ENCODE peak calls at places on chromosomes 6 and 20, in four cellular contexts. J is lower lobe of right lung; P is CD4-positive, CD25-positive, alpha-beta regulatory T cell; K is heart left ventricle. D is an unnamed sample. For H3K36me3, the result is how much of the 10 kb centered on the place peaks cover.

GRCh38 chr20:43844778-43845614 is 69.7 kb upstream of the TOX2 start:
- ATAC-seq in J (peak), P (no peak), K (peak), D (no peak)

GRCh38 chr6:134768936-134769335 is 181.0 kb downstream of the ALDH8A1 start:
- ATAC-seq in J (no peak), P (no peak), K (no peak), D (no peak)

GRCh38 chr6:119671105-119671504 is 321.5 kb upstream of the MAN1A1 start:
- ATAC-seq in J (no peak), P (no peak), K (no peak), D (no peak)

GRCh38 chr20:37519508-37520416 is 1.3 kb upstream of the NNAT start:
- ATAC-seq in J (no peak), P (no peak), K (peak), D (peak)

GRCh38 chr20:48802216-48802615 is 25.6 kb downstream of the PREX1 start:
- ATAC-seq in J (no peak), P (no peak), K (no peak), D (no peak)

GRCh38 chr6:39791311-39791710 is 865 bp upstream of the DAAM2 start:
- ATAC-seq in J (peak), P (no peak), K (peak), D (no peak)

GRCh38 chr6:37192669-37193068 is 22.7 kb downstream of the PIM1 start:
- ATAC-seq in J (no peak), P (no peak), K (no peak), D (no peak)

GRCh38 chr6:9399916-9400315 is 964.6 kb upstream of the SLC35B3 start:
- ATAC-seq in J (no peak), P (no peak), K (no peak), D (no peak)

GRCh38 chr6:90049295-90049694 is 155.0 kb downstream of the GJA10 start:
- ATAC-seq in J (no peak), P (no peak), K (no peak), D (no peak)

GRCh38 chr6:97019315-97019714 is 94.8 kb downstream of the KLHL32 start:
- ATAC-seq in J (no peak), P (no peak), K (no peak), D (no peak)

GRCh38 chr20:12928755-12929401 is 79.9 kb upstream of the SPTLC3 start:
- ATAC-seq in J (no peak), P (no peak), K (peak), D (no peak)

GRCh38 chr6:28910901-28911680 is 12.7 kb downstream of the TRIM27 start:
- ATAC-seq in J (no peak), P (no peak), K (no peak), D (no peak)

GRCh38 chr6:117955684-117956083 is 48.6 kb downstream of the SLC35F1 start:
- ATAC-seq in J (no peak), P (no peak), K (no peak), D (no peak)

GRCh38 chr6:95545691-95546090 is 31.6 kb upstream of the MANEA start:
- ATAC-seq in J (no peak), P (no peak), K (peak), D (peak)

GRCh38 chr6:39073471-39074355 is 25.1 kb downstream of the GLP1R start:
- ATAC-seq in J (no peak), P (no peak), K (no peak), D (no peak)

GRCh38 chr20:57589728-57590484 is 29.0 kb downstream of the PCK1 start:
- ATAC-seq in J (no peak), P (no peak), K (no peak), D (no peak)

GRCh38 chr20:19794941-19795340 is 36.9 kb downstream of the RIN2 start:
- ATAC-seq in J (no peak), P (no peak), K (peak), D (no peak)

GRCh38 chr20:56552911-56553629 is 20.0 kb downstream of the FAM209B start:
- ATAC-seq in J (no peak), P (no peak), K (no peak), D (no peak)

GRCh38 chr6:50030777-50031562 is 9.2 kb upstream of the DEFB110 start:
- ATAC-seq in J (no peak), P (no peak), K (no peak), D (no peak)

GRCh38 chr6:2396856-2397640 is 151.6 kb upstream of the GMDS start:
- ATAC-seq in J (no peak), P (no peak), K (no peak), D (no peak)
- H3K4me3 ChIP-seq in J (no peak), P (no peak), K (no peak), D (no peak)

DNA sequence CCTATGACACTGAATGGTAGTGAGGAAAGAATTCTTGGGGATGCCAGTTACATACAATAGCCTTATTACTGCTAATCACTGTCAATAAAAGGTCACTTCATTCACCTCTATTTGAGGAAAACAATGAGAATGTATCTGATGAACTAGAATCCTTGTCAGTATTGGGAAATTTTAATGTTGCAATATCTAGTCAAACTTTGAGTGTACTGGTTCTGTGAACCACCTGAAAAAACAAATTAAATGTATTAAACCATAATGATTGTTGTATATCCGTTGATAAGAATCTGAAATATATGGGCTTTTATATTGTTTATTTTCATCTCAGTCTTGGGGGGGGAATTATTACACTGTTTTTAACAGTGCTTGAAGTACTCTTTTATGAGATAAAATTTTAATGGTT is 10.6 kb downstream of the TAF11 start:
- ATAC-seq in J (no peak), P (no peak), K (no peak), D (no peak)
- H3K36me3 ChIP-seq in J (half or more), P (half or more), K (half or more), D (under half)

GRCh38 chr20:64076061-64076997 is 3.0 kb downstream of the RGS19 start:
- ATAC-seq in J (no peak), P (no peak), K (no peak), D (no peak)
- H3K4me3 ChIP-seq in J (peak), P (no peak), K (no peak), D (no peak)

DNA sequence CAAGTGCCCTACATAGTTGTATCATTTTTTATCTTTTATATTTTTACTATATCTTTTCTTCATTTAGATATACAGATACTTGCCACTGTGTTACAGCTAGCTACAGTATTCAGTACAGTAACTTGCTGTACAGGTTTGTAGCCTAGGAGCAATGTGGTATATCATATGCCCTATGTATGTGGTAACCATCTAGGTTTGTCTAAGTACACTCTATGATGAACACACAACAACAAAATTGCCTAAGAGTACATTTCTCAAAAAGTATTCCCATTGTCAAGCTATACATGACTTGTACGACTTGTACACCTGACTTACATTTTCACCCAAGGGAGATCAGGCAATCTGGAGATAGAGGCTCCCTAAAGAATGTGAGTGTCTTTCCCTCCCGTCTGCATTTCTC is 8.2 kb downstream of the ELOVL5 start:
- ATAC-seq in J (no peak), P (no peak), K (no peak), D (no peak)
- H3K36me3 ChIP-seq in J (under half), P (under half), K (under half), D (under half)

DNA sequence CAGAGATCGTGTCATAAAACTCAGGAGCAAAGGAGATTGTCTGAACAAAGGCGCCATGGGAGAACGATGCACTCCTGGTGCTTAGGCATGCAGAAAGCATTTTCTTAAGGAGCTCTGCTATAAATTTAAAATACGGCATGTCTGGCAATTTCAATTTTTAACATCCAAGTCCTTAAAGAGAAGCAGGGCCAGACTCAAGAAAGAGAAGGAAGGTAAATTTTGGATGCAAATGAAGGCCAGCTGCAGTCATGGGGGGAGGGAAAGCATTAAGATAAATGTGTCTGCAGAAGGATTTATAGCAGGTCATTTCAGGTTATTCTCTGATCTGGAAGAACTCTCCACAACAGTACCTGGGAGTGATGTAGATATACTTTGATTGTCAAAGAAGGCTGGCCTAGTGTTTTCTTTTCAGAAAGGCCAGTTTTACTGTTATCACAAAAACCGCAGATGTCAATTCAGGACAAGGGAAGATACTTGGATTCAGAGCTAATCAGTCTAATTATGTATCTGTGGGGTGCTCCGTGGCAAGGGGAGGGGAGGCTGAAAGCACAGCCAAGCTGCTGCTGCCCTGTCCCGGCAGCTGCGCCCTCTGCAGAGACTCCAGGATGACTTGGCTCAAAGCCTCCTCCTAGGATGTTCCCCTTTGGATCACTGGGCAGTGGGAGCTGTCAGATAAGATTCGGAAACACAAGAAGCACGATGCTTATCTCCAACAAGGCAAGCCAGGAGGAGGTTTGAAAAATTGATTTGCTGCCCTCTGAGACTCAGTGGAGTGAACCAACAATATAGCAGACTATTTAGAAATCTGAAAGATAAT is 776.7 kb downstream of the C6orf118 start:
- ATAC-seq in J (no peak), P (no peak), K (peak), D (no peak)
- H3K4me3 ChIP-seq in J (no peak), P (no peak), K (no peak), D (no peak)

GRCh38 chr6:17672064-17672718 is 34.5 kb downstream of the NUP153 start:
- ATAC-seq in J (no peak), P (no peak), K (no peak), D (no peak)

GRCh38 chr6:17677602-17678001 is 29.1 kb downstream of the NUP153 start:
- ATAC-seq in J (peak), P (no peak), K (no peak), D (no peak)

GRCh38 chr6:17673543-17674254 is 33.0 kb downstream of the NUP153 start:
- ATAC-seq in J (no peak), P (peak), K (no peak), D (no peak)
- H3K36me3 ChIP-seq in J (half or more), P (half or more), K (half or more), D (under half)

GRCh38 chr6:35728663-35729348 is 8.0 kb upstream of the ARMC12 start:
- ATAC-seq in J (peak), P (no peak), K (peak), D (no peak)

GRCh38 chr6:35729349-35729678 is 7.5 kb upstream of the ARMC12 start:
- ATAC-seq in J (no peak), P (no peak), K (no peak), D (no peak)

GRCh38 chr6:35725721-35726438 is 11.0 kb upstream of the ARMC12 start:
- ATAC-seq in J (peak), P (no peak), K (peak), D (peak)

GRCh38 chr6:35727935-35728662 is 8.7 kb upstream of the ARMC12 start:
- ATAC-seq in J (peak), P (peak), K (peak), D (peak)

GRCh38 chr6:35727206-35727934 is 9.5 kb upstream of the ARMC12 start:
- ATAC-seq in J (peak), P (peak), K (peak), D (peak)
- H3K4me3 ChIP-seq in J (peak), P (peak), K (peak), D (peak)

D was measured in gastroesophageal sphincter.